ENCODE peak calls at places on chromosomes 12 and 14, in six cellular contexts. W is NCI-H510A, Y is sciatic nerve, V is suprapubic skin, X is hippocampal formation, G is EL. H is an unnamed sample.

GRCh38 chr12:30882706-30883105 is 43.8 kb upstream of the TSPAN11 start:
- DNase-seq in W (no peak), Y (no peak), V (no peak), X (peak), G (no peak), H (no peak)

GRCh38 chr14:49893309-49894213 is 679 bp downstream of the ARF6 start:
- DNase-seq in W (no peak), Y (peak), V (peak), X (no peak), G (peak), H (peak)

GRCh38 chr14:62409909-62410308 is 635.3 kb downstream of the KCNH5 start:
- DNase-seq in W (no peak), Y (no peak), V (no peak), X (no peak), G (peak), H (no peak)

GRCh38 chr12:29241821-29242591 is 92.9 kb downstream of the FAR2 start:
- DNase-seq in W (no peak), Y (no peak), V (no peak), X (peak), G (peak), H (peak)

GRCh38 chr12:6336859-6337744 is 4.8 kb downstream of the TNFRSF1A start:
- DNase-seq in W (no peak), Y (no peak), V (no peak), X (no peak), G (peak), H (no peak)

GRCh38 chr12:89695100-89695499 is 13.5 kb downstream of the ATP2B1 start:
- DNase-seq in W (no peak), Y (no peak), V (no peak), X (no peak), G (peak), H (peak)

GRCh38 chr14:64758711-64759554 is 54.7 kb downstream of the PLEKHG3 start:
- DNase-seq in W (no peak), Y (no peak), V (no peak), X (no peak), G (peak), H (peak)

GRCh38 chr12:14824012-14824634 is 10.1 kb upstream of the SMCO3 start:
- DNase-seq in W (no peak), Y (no peak), V (no peak), X (no peak), G (peak), H (no peak)

GRCh38 chr12:102990419-102990818 is 32.9 kb downstream of the ASCL1 start:
- DNase-seq in W (no peak), Y (no peak), V (no peak), X (no peak), G (no peak), H (no peak)

GRCh38 chr12:69331846-69332684 is 16.1 kb upstream of the LYZ start:
- DNase-seq in W (no peak), Y (no peak), V (no peak), X (no peak), G (no peak), H (no peak)

GRCh38 chr12:31749024-31749704 is 20.3 kb upstream of the AMN1 start:
- DNase-seq in W (peak), Y (no peak), V (no peak), X (no peak), G (peak), H (peak)

GRCh38 chr12:27711312-27711682 is 665 bp downstream of the MRPS35 start:
- DNase-seq in W (no peak), Y (no peak), V (no peak), X (no peak), G (peak), H (peak)

GRCh38 chr12:62778187-62778586 is 156.8 kb downstream of the PPM1H start:
- DNase-seq in W (no peak), Y (no peak), V (no peak), X (no peak), G (no peak), H (no peak)

GRCh38 chr12:7934153-7934552 is 1.8 kb downstream of the SLC2A3 start:
- DNase-seq in W (no peak), Y (no peak), V (no peak), X (no peak), G (peak), H (no peak)

GRCh38 chr14:95434161-95434560 is 82.3 kb downstream of the SYNE3 start:
- DNase-seq in W (no peak), Y (no peak), V (no peak), X (no peak), G (no peak), H (no peak)

GRCh38 chr14:91149462-91149861 is 35.6 kb downstream of the DGLUCY start:
- DNase-seq in W (no peak), Y (no peak), V (no peak), X (peak), G (peak), H (peak)

GRCh38 chr12:4160314-4161040 is 113.1 kb upstream of the CCND2 start:
- DNase-seq in W (no peak), Y (no peak), V (no peak), X (no peak), G (no peak), H (no peak)

GRCh38 chr14:81172881-81173280 is 47.9 kb downstream of the GTF2A1 start:
- DNase-seq in W (no peak), Y (no peak), V (no peak), X (no peak), G (peak), H (no peak)

GRCh38 chr12:24478254-24478653 is 470.6 kb downstream of the BCAT1 start:
- DNase-seq in W (no peak), Y (no peak), V (no peak), X (no peak), G (no peak), H (no peak)

GRCh38 chr12:19220205-19220604 is 90.7 kb downstream of the PLEKHA5 start:
- DNase-seq in W (no peak), Y (no peak), V (no peak), X (no peak), G (peak), H (no peak)

GRCh38 chr12:106145539-106146447 is 7.0 kb upstream of the NUAK1 start:
- DNase-seq in W (no peak), Y (no peak), V (no peak), X (peak), G (peak), H (no peak)

GRCh38 chr12:123696641-123697040 is 15.5 kb upstream of the ATP6V0A2 start:
- DNase-seq in W (no peak), Y (no peak), V (no peak), X (no peak), G (no peak), H (no peak)

GRCh38 chr14:52553002-52553670 is 500 bp downstream of the GPR137C start:
- DNase-seq in W (peak), Y (peak), V (peak), X (no peak), G (peak), H (peak)

GRCh38 chr14:31319701-31320100 is 100.6 kb downstream of the HEATR5A start:
- DNase-seq in W (no peak), Y (no peak), V (no peak), X (no peak), G (no peak), H (no peak)

GRCh38 chr14:63542231-63542999 is 762 bp downstream of the PPP2R5E start:
- DNase-seq in W (peak), Y (peak), V (peak), X (no peak), G (peak), H (no peak)

GRCh38 chr14:58901826-58902225 is 264.1 kb downstream of the DACT1 start:
- DNase-seq in W (no peak), Y (no peak), V (no peak), X (no peak), G (no peak), H (no peak)

GRCh38 chr12:56941299-56942017 is 7.2 kb upstream of the SDR9C7 start:
- DNase-seq in W (no peak), Y (no peak), V (no peak), X (no peak), G (peak), H (peak)

GRCh38 chr12:95177201-95177768 is 40.0 kb downstream of the FGD6 start:
- DNase-seq in W (no peak), Y (no peak), V (no peak), X (no peak), G (no peak), H (no peak)

H was measured in AG08396.